ENCODE peak calls at places on chromosomes 11 and 22, in ten cellular contexts. V, S, T, L, D, M, A, N, F and C are unnamed samples.

GRCh38 chr11:14544611-14545010 is 24.4 kb upstream of the PSMA1 start:
- DNase-seq in F (no peak), D (no peak), M (no peak), S (no peak), V (no peak), A (no peak), T (peak; percentile 29), N (no peak), L (no peak), C (no peak)

GRCh38 chr11:120715239-120715638 is 203.7 kb downstream of the GRIK4 start:
- DNase-seq in A (no peak), D (no peak), L (no peak), N (no peak), M (no peak), T (peak; percentile 70), V (peak; percentile 56), S (no peak), F (no peak), C (no peak)

GRCh38 chr11:114133548-114134329 is 74.2 kb downstream of the ZBTB16 start:
- DNase-seq in T (no peak), L (no peak), A (no peak), F (no peak), D (no peak), M (no peak), V (no peak), S (no peak), N (no peak), C (no peak)

GRCh38 chr11:93936416-93936815 is 84.7 kb upstream of the HEPHL1 start:
- DNase-seq in V (no peak), A (no peak), D (no peak), T (no peak), M (no peak), S (no peak), N (no peak), F (no peak), L (no peak), C (no peak)

GRCh38 chr11:720642-721346 is 14.8 kb downstream of the EPS8L2 start:
- DNase-seq in D (peak; percentile 80), T (peak; percentile 92), S (no peak), A (no peak), F (peak; percentile 28), L (peak; percentile 40), M (peak; percentile 68), N (no peak), V (peak; percentile 55), C (peak; percentile 74)

GRCh38 chr11:119774180-119774763 is 45.3 kb upstream of the NECTIN1 start:
- DNase-seq in F (peak; percentile 65), D (no peak), L (peak; percentile 15), A (no peak), N (no peak), V (peak; percentile 49), S (no peak), T (no peak), M (no peak), C (peak; percentile 18)

GRCh38 chr11:128757235-128757711 is 63.4 kb downstream of the FLI1 start:
- DNase-seq in S (no peak), T (peak; percentile 83), V (peak; percentile 90), N (no peak), A (peak; percentile 47), L (peak; percentile 81), D (peak; percentile 43), F (no peak), M (no peak), C (peak; percentile 67)

GRCh38 chr11:68004551-68005335 is 846 bp upstream of the UNC93B1 start:
- DNase-seq in N (no peak), S (no peak), T (no peak), F (no peak), M (no peak), D (no peak), V (no peak), A (no peak), L (no peak), C (no peak)

GRCh38 chr11:128156486-128156885 is 430.9 kb downstream of the ETS1 start:
- DNase-seq in L (no peak), T (no peak), D (no peak), M (no peak), A (no peak), N (no peak), F (no peak), S (no peak), V (no peak), C (no peak)

GRCh38 chr11:65215441-65216076 is 33.8 kb downstream of the CAPN1 start:
- DNase-seq in M (no peak), T (no peak), L (peak; percentile 64), V (peak; percentile 44), A (no peak), S (no peak), F (no peak), N (no peak), D (no peak), C (no peak)

GRCh38 chr11:125092669-125093068 is 18.8 kb downstream of the TMEM218 start:
- DNase-seq in L (no peak), V (no peak), D (no peak), F (no peak), S (no peak), N (no peak), M (no peak), A (no peak), T (no peak), C (no peak)

GRCh38 chr22:24434472-24435322 is 7.3 kb downstream of the ADORA2A start:
- DNase-seq in L (peak; percentile 81), D (no peak), S (no peak), T (peak; percentile 87), M (no peak), F (no peak), N (no peak), V (peak; percentile 97), A (peak; percentile 55), C (peak; percentile 80)

GRCh38 chr22:39194098-39194497 is 41.6 kb upstream of the CBX7 start:
- DNase-seq in V (no peak), A (no peak), T (no peak), D (no peak), L (no peak), F (no peak), S (no peak), M (no peak), N (no peak), C (no peak)

GRCh38 chr11:65791719-65792213 is 4.9 kb downstream of the OVOL1 start:
- DNase-seq in L (peak; percentile 79), A (peak; percentile 55), M (peak; percentile 86), V (peak; percentile 76), F (no peak), N (no peak), S (no peak), D (peak; percentile 89), T (peak; percentile 80), C (peak; percentile 68)

GRCh38 chr22:38262051-38262795 is 10.6 kb downstream of the TMEM184B start:
- DNase-seq in D (peak; percentile 74), M (no peak), N (no peak), F (no peak), A (peak; percentile 31), S (no peak), V (peak; percentile 44), L (peak; percentile 68), T (peak; percentile 69), C (peak; percentile 61)

GRCh38 chr22:47591709-47592108 is 829.3 kb downstream of the TBC1D22A start:
- DNase-seq in A (no peak), V (no peak), L (no peak), N (no peak), M (no peak), S (no peak), F (no peak), T (no peak), D (no peak), C (no peak)

GRCh38 chr11:19429108-19429760 is 188.5 kb upstream of the E2F8 start:
- DNase-seq in S (no peak), N (no peak), T (no peak), M (no peak), V (no peak), D (no peak), L (no peak), A (no peak), F (no peak), C (no peak)

GRCh38 chr22:35138521-35138920 is 72.6 kb downstream of the ISX start:
- DNase-seq in S (no peak), A (no peak), F (no peak), V (no peak), T (no peak), N (no peak), L (no peak), D (peak; percentile 34), M (no peak), C (no peak)

GRCh38 chr11:44767421-44767820 is 40.7 kb downstream of the TSPAN18 start:
- DNase-seq in D (no peak), T (no peak), M (no peak), S (no peak), A (no peak), V (no peak), F (no peak), L (no peak), N (no peak), C (no peak)

GRCh38 chr11:74288161-74288560 is 23.3 kb downstream of the P4HA3 start:
- DNase-seq in S (peak; percentile 58), M (no peak), F (peak; percentile 34), N (peak; percentile 58), A (no peak), V (no peak), T (no peak), D (no peak), L (peak; percentile 36), C (no peak)

GRCh38 chr11:113884361-113884836 is 9.0 kb upstream of the USP28 start:
- DNase-seq in M (no peak), A (no peak), T (no peak), F (peak; percentile 37), V (no peak), L (no peak), D (no peak), S (no peak), N (no peak), C (no peak)

GRCh38 chr22:39341179-39341578 is 8.6 kb upstream of the SYNGR1 start:
- DNase-seq in F (no peak), T (no peak), L (no peak), N (no peak), V (no peak), S (no peak), D (no peak), A (no peak), M (no peak), C (no peak)

GRCh38 chr22:39091136-39092081 is 5.6 kb upstream of the APOBEC3H start:
- DNase-seq in S (no peak), A (no peak), L (no peak), N (no peak), F (no peak), D (no peak), T (no peak), V (no peak), M (no peak), C (no peak)

GRCh38 chr11:59666969-59667368 is 1.9 kb downstream of the PATL1 start:
- DNase-seq in D (no peak), L (no peak), S (no peak), F (no peak), T (no peak), M (no peak), V (no peak), N (peak; percentile 4), A (no peak), C (no peak)

GRCh38 chr22:37418627-37419369 is 8.5 kb downstream of the ELFN2 start:
- DNase-seq in M (peak; percentile 24), T (no peak), A (no peak), D (no peak), V (no peak), L (no peak), S (no peak), N (no peak), F (no peak), C (no peak)

GRCh38 chr11:28903716-28904115 is 795.5 kb downstream of the METTL15 start:
- DNase-seq in N (no peak), M (peak; percentile 20), A (no peak), S (no peak), D (no peak), V (no peak), T (no peak), F (peak; percentile 11), L (no peak), C (no peak)

GRCh38 chr11:2376751-2377451 is at the start of gene CD81:
- DNase-seq in L (peak; percentile 71), V (peak; percentile 36), D (peak; percentile 50), T (peak; percentile 93), A (no peak), N (no peak), F (peak; percentile 82), M (no peak), S (peak; percentile 10), C (peak; percentile 73)

GRCh38 chr11:27166130-27166529 is 125.5 kb downstream of the BBOX1 start:
- DNase-seq in M (no peak), V (no peak), D (no peak), N (no peak), F (no peak), L (no peak), S (no peak), A (no peak), T (no peak), C (no peak)